ENCODE peak calls at places on chromosomes 7 and 10, in ten cellular contexts. U is DND-41; M is naive thymus-derived CD4-positive, alpha-beta T cell; Z is CD8-positive, alpha-beta memory T cell; D is colonic mucosa; O is neural progenitor cell; R is AG04450; X is astrocyte; K is OCI-LY7; C is sigmoid colon. S is an unnamed sample.

GRCh38 chr7:8893761-8894160 is 460.4 kb downstream of the NXPH1 start:
- DNase-seq in U (no peak), M (no peak), Z (no peak), D (no peak), O (no peak), R (no peak), X (no peak), K (no peak), C (no peak), S (no peak)

GRCh38 chr10:99595770-99596465 is 24.3 kb downstream of the SLC25A28 start:
- DNase-seq in U (no peak), M (no peak), Z (no peak), D (no peak), O (peak), R (no peak), X (no peak), K (no peak), C (no peak), S (no peak)

GRCh38 chr7:29839302-29839701 is 33.0 kb downstream of the WIPF3 start:
- DNase-seq in U (no peak), M (no peak), Z (no peak), D (no peak), O (no peak), R (peak), X (peak), K (no peak), C (peak), S (no peak)

GRCh38 chr10:82497451-82497850 is 622.5 kb downstream of the NRG3 start:
- DNase-seq in U (no peak), M (no peak), Z (no peak), D (no peak), O (no peak), R (no peak), X (peak), K (no peak), C (no peak), S (no peak)

GRCh38 chr10:51932530-51932929 is 233.1 kb upstream of the CSTF2T start:
- DNase-seq in U (no peak), M (no peak), Z (no peak), D (no peak), O (no peak), R (no peak), X (no peak), K (no peak), C (no peak), S (no peak)

GRCh38 chr7:112398534-112398933 is 51.7 kb upstream of the IFRD1 start:
- DNase-seq in U (peak), M (no peak), Z (no peak), D (no peak), O (no peak), R (no peak), X (no peak), K (no peak), C (no peak), S (peak)

GRCh38 chr7:44072364-44073231 is 7.2 kb upstream of the PGAM2 start:
- DNase-seq in U (peak), M (peak), Z (peak), D (peak), O (peak), R (peak), X (peak), K (peak), C (peak), S (no peak)

GRCh38 chr10:75029874-75030273 is 81.6 kb upstream of the SAMD8 start:
- DNase-seq in U (no peak), M (no peak), Z (no peak), D (no peak), O (no peak), R (peak), X (no peak), K (no peak), C (peak), S (no peak)

GRCh38 chr7:28086198-28086597 is 94.4 kb downstream of the JAZF1 start:
- DNase-seq in U (no peak), M (no peak), Z (no peak), D (no peak), O (no peak), R (no peak), X (no peak), K (peak), C (no peak), S (no peak)

GRCh38 chr7:2567663-2568238 is 9.0 kb downstream of the IQCE start:
- DNase-seq in U (no peak), M (no peak), Z (no peak), D (no peak), O (peak), R (no peak), X (no peak), K (peak), C (no peak), S (no peak)

GRCh38 chr10:64977912-64978311 is 1456.7 kb downstream of the REEP3 start:
- DNase-seq in U (no peak), M (no peak), Z (no peak), D (no peak), O (no peak), R (no peak), X (no peak), K (no peak), C (no peak), S (no peak)

GRCh38 chr10:132448248-132448731 is 51.3 kb downstream of the PWWP2B start:
- DNase-seq in U (peak), M (no peak), Z (peak), D (peak), O (peak), R (no peak), X (no peak), K (peak), C (no peak), S (no peak)

GRCh38 chr7:101163281-101164070 is 1.9 kb downstream of the VGF start:
- DNase-seq in U (peak), M (peak), Z (no peak), D (peak), O (peak), R (no peak), X (no peak), K (no peak), C (no peak), S (no peak)

GRCh38 chr10:21160116-21160515 is 263.0 kb upstream of the NEBL start:
- DNase-seq in U (no peak), M (no peak), Z (no peak), D (no peak), O (no peak), R (no peak), X (no peak), K (no peak), C (no peak), S (no peak)

GRCh38 chr7:129784783-129785456 is 167.8 kb downstream of the UBE2H start:
- DNase-seq in U (no peak), M (no peak), Z (no peak), D (no peak), O (peak), R (no peak), X (no peak), K (peak), C (no peak), S (no peak)

GRCh38 chr10:129741978-129742741 is 221.9 kb downstream of the EBF3 start:
- DNase-seq in U (no peak), M (no peak), Z (no peak), D (peak), O (no peak), R (no peak), X (no peak), K (no peak), C (peak), S (no peak)

GRCh38 chr7:90592036-90592435 is 4.1 kb upstream of the CDK14 start:
- DNase-seq in U (no peak), M (no peak), Z (no peak), D (no peak), O (no peak), R (no peak), X (no peak), K (no peak), C (no peak), S (no peak)

GRCh38 chr10:52030051-52030867 is 283.8 kb upstream of the DKK1 start:
- DNase-seq in U (no peak), M (no peak), Z (no peak), D (no peak), O (no peak), R (no peak), X (no peak), K (no peak), C (no peak), S (peak)

GRCh38 chr7:103702454-103702853 is 256.4 kb upstream of the SLC26A5 start:
- DNase-seq in U (no peak), M (no peak), Z (no peak), D (no peak), O (no peak), R (no peak), X (no peak), K (no peak), C (no peak), S (no peak)

GRCh38 chr7:152574892-152575511 is 100.9 kb downstream of the XRCC2 start:
- DNase-seq in U (no peak), M (no peak), Z (no peak), D (no peak), O (no peak), R (no peak), X (no peak), K (peak), C (no peak), S (no peak)

GRCh38 chr10:36597921-36598320 is 527.5 kb upstream of the ANKRD30A start:
- DNase-seq in U (no peak), M (no peak), Z (no peak), D (no peak), O (no peak), R (no peak), X (no peak), K (no peak), C (no peak), S (no peak)

GRCh38 chr7:30835396-30835915 is 64.2 kb downstream of the MINDY4 start:
- DNase-seq in U (no peak), M (no peak), Z (no peak), D (no peak), O (no peak), R (no peak), X (no peak), K (no peak), C (no peak), S (no peak)

GRCh38 chr10:682931-683447 is 6.5 kb downstream of the DIP2C start:
- DNase-seq in U (no peak), M (no peak), Z (no peak), D (no peak), O (no peak), R (no peak), X (no peak), K (no peak), C (no peak), S (no peak)

GRCh38 chr10:122379537-122379936 is 5.0 kb downstream of the PLEKHA1 start:
- DNase-seq in U (no peak), M (no peak), Z (no peak), D (no peak), O (no peak), R (no peak), X (no peak), K (no peak), C (no peak), S (no peak)

GRCh38 chr10:125163803-125164202 is 3.4 kb upstream of the CTBP2 start:
- DNase-seq in U (no peak), M (no peak), Z (no peak), D (peak), O (peak), R (no peak), X (no peak), K (no peak), C (no peak), S (no peak)

GRCh38 chr10:23375366-23375765 is 30.8 kb upstream of the C10orf67 start:
- DNase-seq in U (no peak), M (no peak), Z (no peak), D (no peak), O (no peak), R (no peak), X (no peak), K (no peak), C (no peak), S (no peak)

DNA sequence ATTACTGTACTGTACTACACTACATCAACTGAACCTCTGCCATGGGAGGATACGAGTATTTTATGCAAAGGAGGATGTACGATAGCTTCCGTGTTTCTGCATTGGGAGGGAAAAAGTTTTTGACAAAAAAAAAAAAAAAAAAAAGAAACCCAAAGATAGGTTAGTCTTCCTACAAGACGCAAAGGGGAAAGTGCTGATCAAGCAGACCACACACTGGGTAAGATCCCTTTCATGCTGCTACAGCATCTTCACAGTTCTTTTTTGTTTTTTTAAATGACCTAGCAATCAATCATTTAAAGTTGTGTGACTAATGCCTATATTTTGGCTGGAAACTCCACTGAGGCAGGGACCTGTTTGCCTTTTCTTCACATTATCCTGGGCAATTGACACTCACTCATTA is 87.9 kb downstream of the RAPGEF5 start:
- DNase-seq in U (no peak), M (no peak), Z (no peak), D (no peak), O (no peak), R (no peak), X (no peak), K (no peak), C (no peak), S (no peak)
- H3K4me3 ChIP-seq in U (no peak), M (no peak), Z (no peak), D (no peak), O (no peak), R (no peak), X (no peak), K (no peak), C (no peak), S (no peak)

DNA sequence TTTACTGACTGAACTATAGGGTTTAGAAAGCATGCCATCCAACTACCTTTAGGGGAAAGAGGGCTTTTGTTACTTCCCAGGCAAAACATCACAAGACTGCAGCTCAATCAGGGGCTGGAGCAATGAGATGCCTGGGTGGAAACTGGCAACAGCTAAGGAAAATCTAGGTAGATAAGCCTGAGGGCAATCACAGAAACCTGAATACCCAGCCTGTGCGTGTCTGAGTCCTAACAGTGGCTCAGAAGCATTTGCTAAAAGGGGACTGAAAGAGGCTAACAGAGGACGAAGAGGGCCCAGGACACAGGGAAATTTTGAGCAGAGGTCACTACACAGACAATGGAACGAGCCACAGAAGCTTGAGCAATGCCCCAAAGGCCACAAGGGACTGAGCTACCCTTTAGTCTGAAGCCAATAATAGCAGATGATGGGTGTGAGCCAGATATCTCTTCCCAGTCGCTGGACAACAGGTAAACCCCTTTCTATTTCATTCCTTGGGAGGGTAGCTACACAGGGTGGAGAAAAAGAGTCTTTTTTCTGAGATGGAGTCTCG is 79.1 kb downstream of the ITGA8 start:
- DNase-seq in U (no peak), M (no peak), Z (no peak), D (no peak), O (no peak), R (no peak), X (no peak), K (no peak), C (no peak), S (no peak)
- H3K4me3 ChIP-seq in U (no peak), M (no peak), Z (no peak), D (no peak), O (no peak), R (no peak), X (no peak), K (no peak), C (no peak), S (no peak)

GRCh38 chr7:116455499-116455898 is 44.0 kb upstream of the CAV2 start:
- DNase-seq in U (no peak), M (no peak), Z (no peak), D (no peak), O (no peak), R (no peak), X (no peak), K (no peak), C (no peak), S (no peak)
- H3K4me3 ChIP-seq in U (no peak), M (no peak), Z (no peak), D (no peak), O (no peak), R (no peak), X (no peak), K (no peak), C (no peak), S (no peak)

DNA sequence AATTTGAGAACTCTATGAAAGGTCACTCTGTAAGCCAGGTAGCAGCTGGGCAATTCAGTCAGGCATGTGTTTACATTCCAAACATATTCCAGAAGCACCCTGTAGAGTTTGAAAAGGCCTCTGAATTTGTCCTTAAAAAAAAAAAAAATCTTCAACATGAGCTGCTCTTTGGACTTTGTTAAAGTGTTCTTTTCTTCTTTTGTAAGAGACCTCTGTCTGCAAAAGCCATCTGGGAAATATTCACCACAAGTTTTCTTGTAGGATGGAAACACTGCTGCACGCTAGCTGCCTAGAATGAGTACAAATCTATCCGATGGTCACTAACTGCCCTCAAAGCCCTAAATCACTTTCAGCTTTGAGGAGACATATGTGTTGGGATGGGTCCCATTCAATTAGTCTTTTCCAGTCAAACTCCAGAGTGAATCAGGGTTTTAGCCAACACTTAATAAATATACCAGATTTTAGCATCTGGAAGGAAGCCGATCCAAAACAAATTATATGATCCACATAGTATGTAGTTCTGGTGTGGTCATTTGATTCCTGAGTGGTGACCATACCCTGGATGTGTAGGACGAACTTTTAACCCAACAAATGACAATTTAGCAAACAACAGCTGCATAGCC is 85.9 kb downstream of the CD36 start:
- DNase-seq in U (no peak), M (no peak), Z (no peak), D (no peak), O (peak), R (peak), X (peak), K (no peak), C (no peak), S (no peak)
- H3K4me3 ChIP-seq in U (no peak), M (no peak), Z (no peak), D (no peak), O (no peak), R (no peak), X (no peak), K (no peak), C (no peak), S (no peak)